ENCODE peak calls at places on chromosome X, in nine cellular contexts. One of them, this sample, is unnamed.

GRCh38 chrX:74458738-74459137 is 37.4 kb downstream of the SLC16A2 start:
- DNase-seq in RPMI8226: no peak
- DNase-seq in GM13977: no peak
- DNase-seq in fibroblast of lung: peak
- DNase-seq in suprapubic skin: no peak
- DNase-seq in NAMALWA: no peak
- DNase-seq in NCI-H748 treated with DMSO at 0.1 percent for 48 hours: no peak
- DNase-seq in GM04504: peak
- DNase-seq in GM04503: peak
- DNase-seq in this sample: no peak

GRCh38 chrX:110847334-110847733 is 51.7 kb upstream of the CHRDL1 start:
- DNase-seq in GM13977: peak
- DNase-seq in suprapubic skin: no peak
- DNase-seq in NCI-H748 treated with DMSO at 0.1 percent for 48 hours: peak
- DNase-seq in RPMI8226: peak
- DNase-seq in GM04503: peak
- DNase-seq in fibroblast of lung: peak
- DNase-seq in GM04504: peak
- DNase-seq in NAMALWA: peak
- DNase-seq in this sample: peak

GRCh38 chrX:47030339-47030738 is 47.9 kb upstream of the RGN start:
- DNase-seq in NCI-H748 treated with DMSO at 0.1 percent for 48 hours: peak
- DNase-seq in GM04503: peak
- DNase-seq in fibroblast of lung: peak
- DNase-seq in GM04504: peak
- DNase-seq in NAMALWA: peak
- DNase-seq in suprapubic skin: no peak
- DNase-seq in GM13977: peak
- DNase-seq in RPMI8226: peak
- DNase-seq in this sample: peak

GRCh38 chrX:30215357-30215843 is at the start of gene MAGEB2:
- DNase-seq in suprapubic skin: no peak
- DNase-seq in GM04503: no peak
- DNase-seq in NAMALWA: no peak
- DNase-seq in fibroblast of lung: no peak
- DNase-seq in GM13977: no peak
- DNase-seq in RPMI8226: peak
- DNase-seq in NCI-H748 treated with DMSO at 0.1 percent for 48 hours: no peak
- DNase-seq in GM04504: no peak
- DNase-seq in this sample: no peak

GRCh38 chrX:53077207-53078197 is 4.7 kb upstream of the TSPYL2 start:
- DNase-seq in fibroblast of lung: no peak
- DNase-seq in RPMI8226: peak
- DNase-seq in suprapubic skin: peak
- DNase-seq in NCI-H748 treated with DMSO at 0.1 percent for 48 hours: no peak
- DNase-seq in NAMALWA: peak
- DNase-seq in GM13977: no peak
- DNase-seq in GM04503: no peak
- DNase-seq in GM04504: no peak
- DNase-seq in this sample: no peak

GRCh38 chrX:101407167-101407747 is 468 bp downstream of the GLA start:
- DNase-seq in fibroblast of lung: no peak
- DNase-seq in RPMI8226: peak
- DNase-seq in NAMALWA: peak
- DNase-seq in NCI-H748 treated with DMSO at 0.1 percent for 48 hours: no peak
- DNase-seq in GM04504: no peak
- DNase-seq in GM13977: no peak
- DNase-seq in GM04503: no peak
- DNase-seq in suprapubic skin: no peak
- DNase-seq in this sample: no peak

GRCh38 chrX:102712216-102712966 is at the start of gene GPRASP2:
- DNase-seq in NCI-H748 treated with DMSO at 0.1 percent for 48 hours: no peak
- DNase-seq in fibroblast of lung: no peak
- DNase-seq in GM04503: no peak
- DNase-seq in suprapubic skin: no peak
- DNase-seq in NAMALWA: no peak
- DNase-seq in GM13977: no peak
- DNase-seq in RPMI8226: no peak
- DNase-seq in GM04504: no peak
- DNase-seq in this sample: peak

GRCh38 chrX:361231-362145 is 25.2 kb downstream of the PPP2R3B start:
- DNase-seq in GM04503: no peak
- DNase-seq in GM04504: no peak
- DNase-seq in suprapubic skin: peak
- DNase-seq in RPMI8226: no peak
- DNase-seq in NAMALWA: no peak
- DNase-seq in fibroblast of lung: no peak
- DNase-seq in GM13977: no peak
- DNase-seq in NCI-H748 treated with DMSO at 0.1 percent for 48 hours: no peak
- DNase-seq in this sample: no peak

GRCh38 chrX:46488712-46489111 is 56.5 kb downstream of the ZNF674 start:
- DNase-seq in fibroblast of lung: no peak
- DNase-seq in GM04503: no peak
- DNase-seq in NCI-H748 treated with DMSO at 0.1 percent for 48 hours: no peak
- DNase-seq in GM13977: no peak
- DNase-seq in NAMALWA: no peak
- DNase-seq in suprapubic skin: no peak
- DNase-seq in GM04504: no peak
- DNase-seq in RPMI8226: no peak
- DNase-seq in this sample: no peak

This sample was measured in COR-L47.